ENCODE peak calls at places on chromosomes 6 and 20, in five cellular contexts. F, N, Z, Q and K are unnamed samples.

GRCh38 chr20:51372176-51372803 is 170.2 kb downstream of the NFATC2 start:
- DNase-seq in F (peak), Z (peak), Q (peak), N (peak), K (peak)

GRCh38 chr6:63636516-63636968 is 940 bp downstream of the PHF3 start:
- DNase-seq in Z (peak), Q (peak), N (peak), F (peak), K (peak)

GRCh38 chr6:149233056-149233715 is 84.3 kb upstream of the TAB2 start:
- DNase-seq in Q (no peak), N (no peak), F (peak), Z (no peak), K (no peak)

GRCh38 chr20:36228809-36229208 is 7.5 kb upstream of the AAR2 start:
- DNase-seq in F (no peak), N (no peak), Z (no peak), Q (no peak), K (no peak)

GRCh38 chr20:23152308-23152892 is 66.3 kb upstream of the CD93 start:
- DNase-seq in N (no peak), F (no peak), Q (no peak), Z (no peak), K (peak)

GRCh38 chr6:145213614-145214013 is 521.7 kb downstream of the EPM2A start:
- DNase-seq in N (peak), Q (no peak), Z (no peak), F (no peak), K (no peak)

GRCh38 chr6:16400248-16400760 is 161.9 kb downstream of the GMPR start:
- DNase-seq in Z (no peak), Q (no peak), N (no peak), F (no peak), K (no peak)

GRCh38 chr6:82959385-82959941 is 106.2 kb downstream of the UBE3D start:
- DNase-seq in Q (no peak), Z (no peak), N (no peak), F (no peak), K (no peak)

GRCh38 chr6:138719011-138719635 is 54.4 kb upstream of the CCDC28A start:
- DNase-seq in Q (no peak), N (no peak), F (no peak), Z (no peak), K (no peak)

GRCh38 chr20:2224246-2224645 is 71.6 kb upstream of the TGM3 start:
- DNase-seq in Q (no peak), N (no peak), F (no peak), Z (no peak), K (no peak)

GRCh38 chr20:20407891-20408805 is 40.2 kb downstream of the INSM1 start:
- DNase-seq in Q (no peak), N (no peak), Z (no peak), F (no peak), K (peak)

GRCh38 chr6:27139753-27140522 is 107.6 kb upstream of the PRSS16 start:
- DNase-seq in N (no peak), F (no peak), Z (no peak), Q (peak), K (no peak)

GRCh38 chr6:53741417-53741816 is 53.4 kb upstream of the LRRC1 start:
- DNase-seq in Q (no peak), F (no peak), N (no peak), Z (no peak), K (no peak)

GRCh38 chr6:38168126-38168525 is 348.6 kb downstream of the ZFAND3 start:
- DNase-seq in N (no peak), Z (no peak), Q (no peak), F (no peak), K (no peak)

GRCh38 chr6:19128701-19129100 is 708.5 kb upstream of the ID4 start:
- DNase-seq in Z (no peak), F (no peak), Q (no peak), N (no peak), K (no peak)

GRCh38 chr20:63787302-63787701 is 43.8 kb downstream of the ZBTB46 start:
- DNase-seq in Z (no peak), F (no peak), Q (no peak), N (no peak), K (no peak)